ENCODE peak calls at places on chromosomes 13 and 19, in nine cellular contexts. One of them, this sample, is unnamed.

GRCh38 chr19:10295305-10295846 is 5.6 kb downstream of the ICAM5 start:
- DNase-seq in thoracic aorta: no peak
- DNase-seq in lung: peak
- DNase-seq in CD4-positive, alpha-beta T cell: peak
- DNase-seq in IMR-90: no peak
- DNase-seq in CD8-positive, alpha-beta T cell: peak
- DNase-seq in AG10803: no peak
- DNase-seq in fibroblast of lung: no peak
- DNase-seq in hepatocyte: no peak
- DNase-seq in this sample: no peak

GRCh38 chr19:33236696-33237390 is 11.2 kb upstream of the SLC7A10 start:
- DNase-seq in thoracic aorta: no peak
- DNase-seq in lung: no peak
- DNase-seq in CD4-positive, alpha-beta T cell: no peak
- DNase-seq in IMR-90: no peak
- DNase-seq in CD8-positive, alpha-beta T cell: no peak
- DNase-seq in AG10803: no peak
- DNase-seq in fibroblast of lung: no peak
- DNase-seq in hepatocyte: no peak
- DNase-seq in this sample: no peak

GRCh38 chr19:15154002-15154612 is 46.7 kb downstream of the NOTCH3 start:
- DNase-seq in thoracic aorta: no peak
- DNase-seq in lung: no peak
- DNase-seq in CD4-positive, alpha-beta T cell: no peak
- DNase-seq in IMR-90: peak
- DNase-seq in CD8-positive, alpha-beta T cell: peak
- DNase-seq in AG10803: peak
- DNase-seq in fibroblast of lung: peak
- DNase-seq in hepatocyte: peak
- DNase-seq in this sample: peak

GRCh38 chr13:62931901-62932883 is 1516.5 kb upstream of the PCDH20 start:
- DNase-seq in thoracic aorta: no peak
- DNase-seq in lung: no peak
- DNase-seq in CD4-positive, alpha-beta T cell: no peak
- DNase-seq in IMR-90: peak
- DNase-seq in CD8-positive, alpha-beta T cell: no peak
- DNase-seq in AG10803: peak
- DNase-seq in fibroblast of lung: peak
- DNase-seq in hepatocyte: no peak
- DNase-seq in this sample: no peak

GRCh38 chr19:53002479-53002878 is 11.2 kb upstream of the ERVV-1 start:
- DNase-seq in thoracic aorta: no peak
- DNase-seq in lung: no peak
- DNase-seq in CD4-positive, alpha-beta T cell: no peak
- DNase-seq in IMR-90: no peak
- DNase-seq in CD8-positive, alpha-beta T cell: no peak
- DNase-seq in AG10803: no peak
- DNase-seq in fibroblast of lung: no peak
- DNase-seq in hepatocyte: no peak
- DNase-seq in this sample: no peak

GRCh38 chr19:57779220-57779845 is 9.9 kb downstream of the ZNF586 start:
- DNase-seq in thoracic aorta: no peak
- DNase-seq in lung: no peak
- DNase-seq in CD4-positive, alpha-beta T cell: no peak
- DNase-seq in IMR-90: no peak
- DNase-seq in CD8-positive, alpha-beta T cell: no peak
- DNase-seq in AG10803: no peak
- DNase-seq in fibroblast of lung: peak
- DNase-seq in hepatocyte: no peak
- DNase-seq in this sample: no peak

GRCh38 chr13:72504026-72504925 is 223.2 kb downstream of the MZT1 start:
- DNase-seq in thoracic aorta: no peak
- DNase-seq in lung: no peak
- DNase-seq in CD4-positive, alpha-beta T cell: no peak
- DNase-seq in IMR-90: no peak
- DNase-seq in CD8-positive, alpha-beta T cell: no peak
- DNase-seq in AG10803: no peak
- DNase-seq in fibroblast of lung: peak
- DNase-seq in hepatocyte: no peak
- DNase-seq in this sample: no peak

GRCh38 chr19:3336680-3337523 is 29.5 kb upstream of the NFIC start:
- DNase-seq in thoracic aorta: peak
- DNase-seq in lung: peak
- DNase-seq in CD4-positive, alpha-beta T cell: no peak
- DNase-seq in IMR-90: peak
- DNase-seq in CD8-positive, alpha-beta T cell: no peak
- DNase-seq in AG10803: peak
- DNase-seq in fibroblast of lung: peak
- DNase-seq in hepatocyte: peak
- DNase-seq in this sample: no peak

GRCh38 chr13:40586886-40587285 is 79.6 kb downstream of the FOXO1 start:
- DNase-seq in thoracic aorta: no peak
- DNase-seq in lung: no peak
- DNase-seq in CD4-positive, alpha-beta T cell: no peak
- DNase-seq in IMR-90: no peak
- DNase-seq in CD8-positive, alpha-beta T cell: no peak
- DNase-seq in AG10803: peak
- DNase-seq in fibroblast of lung: peak
- DNase-seq in hepatocyte: no peak
- DNase-seq in this sample: no peak

GRCh38 chr19:4567584-4568071 is 8.1 kb upstream of the SEMA6B start:
- DNase-seq in thoracic aorta: no peak
- DNase-seq in lung: peak
- DNase-seq in CD4-positive, alpha-beta T cell: peak
- DNase-seq in IMR-90: peak
- DNase-seq in CD8-positive, alpha-beta T cell: peak
- DNase-seq in AG10803: peak
- DNase-seq in fibroblast of lung: peak
- DNase-seq in hepatocyte: peak
- DNase-seq in this sample: peak

GRCh38 chr19:1532003-1532402 is 8.1 kb downstream of the PLK5 start:
- DNase-seq in thoracic aorta: no peak
- DNase-seq in lung: no peak
- DNase-seq in CD4-positive, alpha-beta T cell: no peak
- DNase-seq in IMR-90: no peak
- DNase-seq in CD8-positive, alpha-beta T cell: no peak
- DNase-seq in AG10803: no peak
- DNase-seq in fibroblast of lung: no peak
- DNase-seq in hepatocyte: no peak
- DNase-seq in this sample: no peak

GRCh38 chr19:47406711-47407416 is 12.5 kb downstream of the MEIS3 start:
- DNase-seq in thoracic aorta: no peak
- DNase-seq in lung: no peak
- DNase-seq in CD4-positive, alpha-beta T cell: no peak
- DNase-seq in IMR-90: no peak
- DNase-seq in CD8-positive, alpha-beta T cell: no peak
- DNase-seq in AG10803: no peak
- DNase-seq in fibroblast of lung: no peak
- DNase-seq in hepatocyte: peak
- DNase-seq in this sample: no peak

GRCh38 chr13:94702181-94703041 is 9.9 kb downstream of the SOX21 start:
- DNase-seq in thoracic aorta: no peak
- DNase-seq in lung: no peak
- DNase-seq in CD4-positive, alpha-beta T cell: no peak
- DNase-seq in IMR-90: no peak
- DNase-seq in CD8-positive, alpha-beta T cell: no peak
- DNase-seq in AG10803: no peak
- DNase-seq in fibroblast of lung: no peak
- DNase-seq in hepatocyte: no peak
- DNase-seq in this sample: no peak

GRCh38 chr13:112962396-112962795 is 6.6 kb upstream of the MCF2L start:
- DNase-seq in thoracic aorta: no peak
- DNase-seq in lung: no peak
- DNase-seq in CD4-positive, alpha-beta T cell: no peak
- DNase-seq in IMR-90: no peak
- DNase-seq in CD8-positive, alpha-beta T cell: no peak
- DNase-seq in AG10803: no peak
- DNase-seq in fibroblast of lung: no peak
- DNase-seq in hepatocyte: no peak
- DNase-seq in this sample: no peak

GRCh38 chr13:103188688-103189326 is 122.6 kb upstream of the SLC10A2 start:
- DNase-seq in thoracic aorta: no peak
- DNase-seq in lung: no peak
- DNase-seq in CD4-positive, alpha-beta T cell: no peak
- DNase-seq in IMR-90: no peak
- DNase-seq in CD8-positive, alpha-beta T cell: no peak
- DNase-seq in AG10803: no peak
- DNase-seq in fibroblast of lung: peak
- DNase-seq in hepatocyte: peak
- DNase-seq in this sample: no peak

GRCh38 chr13:73059460-73060250 is 850 bp downstream of the KLF5 start:
- DNase-seq in thoracic aorta: no peak
- DNase-seq in lung: peak
- DNase-seq in CD4-positive, alpha-beta T cell: peak
- DNase-seq in IMR-90: peak
- DNase-seq in CD8-positive, alpha-beta T cell: peak
- DNase-seq in AG10803: peak
- DNase-seq in fibroblast of lung: no peak
- DNase-seq in hepatocyte: peak
- DNase-seq in this sample: peak

GRCh38 chr13:104841110-104841509 is 1694.4 kb downstream of the EFNB2 start:
- DNase-seq in thoracic aorta: no peak
- DNase-seq in lung: no peak
- DNase-seq in CD4-positive, alpha-beta T cell: no peak
- DNase-seq in IMR-90: no peak
- DNase-seq in CD8-positive, alpha-beta T cell: no peak
- DNase-seq in AG10803: no peak
- DNase-seq in fibroblast of lung: no peak
- DNase-seq in hepatocyte: no peak
- DNase-seq in this sample: no peak
- TF ChIP-seq CTCF in thoracic aorta: no peak
- TF ChIP-seq CTCF in lung: no peak
- TF ChIP-seq CTCF in CD4-positive, alpha-beta T cell: no peak
- TF ChIP-seq CTCF in IMR-90: no peak
- TF ChIP-seq CTCF in CD8-positive, alpha-beta T cell: no peak
- TF ChIP-seq CTCF in AG10803: no peak
- TF ChIP-seq CTCF in fibroblast of lung: no peak
- TF ChIP-seq CTCF in hepatocyte: no peak
- TF ChIP-seq CTCF in this sample: no peak

DNA sequence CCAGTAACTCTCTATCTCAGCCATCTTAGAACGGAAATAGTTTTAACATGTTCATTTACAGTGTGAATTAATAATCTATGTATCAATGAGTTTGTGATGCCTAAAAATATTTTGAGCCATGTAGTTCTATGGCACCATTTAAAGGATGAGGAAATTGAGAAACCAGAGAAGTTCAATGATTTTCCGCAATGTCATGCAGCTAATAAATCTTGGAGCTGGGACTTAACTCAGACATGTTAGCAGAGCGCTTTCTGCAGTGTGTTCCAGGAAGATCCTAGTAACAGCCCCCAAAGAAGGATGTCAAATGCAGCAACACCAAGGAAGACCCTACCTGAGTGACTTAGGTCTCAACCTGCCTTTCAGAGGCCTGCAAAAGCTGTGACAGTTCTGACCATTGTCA is 99.3 kb upstream of the RAP2A start:
- DNase-seq in thoracic aorta: no peak
- DNase-seq in lung: no peak
- DNase-seq in CD4-positive, alpha-beta T cell: no peak
- DNase-seq in IMR-90: no peak
- DNase-seq in CD8-positive, alpha-beta T cell: no peak
- DNase-seq in AG10803: no peak
- DNase-seq in fibroblast of lung: no peak
- DNase-seq in hepatocyte: no peak
- DNase-seq in this sample: no peak
- TF ChIP-seq CTCF in thoracic aorta: no peak
- TF ChIP-seq CTCF in lung: no peak
- TF ChIP-seq CTCF in CD4-positive, alpha-beta T cell: no peak
- TF ChIP-seq CTCF in IMR-90: no peak
- TF ChIP-seq CTCF in CD8-positive, alpha-beta T cell: no peak
- TF ChIP-seq CTCF in AG10803: no peak
- TF ChIP-seq CTCF in fibroblast of lung: no peak
- TF ChIP-seq CTCF in hepatocyte: no peak
- TF ChIP-seq CTCF in this sample: no peak

DNA sequence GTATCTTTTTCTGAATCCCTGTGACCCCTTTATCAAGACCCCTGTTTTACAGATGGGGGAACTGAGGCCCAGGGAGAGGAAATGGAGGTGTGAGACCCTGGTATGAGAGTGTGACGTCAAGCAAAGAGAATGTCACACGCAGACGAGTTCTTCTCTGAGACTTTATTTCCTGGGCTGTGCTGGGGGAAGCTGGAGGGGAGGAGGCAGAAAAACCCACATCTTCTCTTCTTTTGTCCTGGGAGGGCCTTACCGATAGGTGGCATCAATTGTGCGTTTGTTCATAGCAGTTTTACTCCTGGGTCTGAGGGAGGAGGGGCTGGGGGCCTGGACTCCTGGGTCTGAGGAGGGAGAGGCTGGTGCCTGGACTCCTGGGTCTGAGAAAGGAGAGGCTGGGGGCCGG is 4.9 kb upstream of the KLK15 start:
- DNase-seq in thoracic aorta: no peak
- DNase-seq in lung: no peak
- DNase-seq in CD4-positive, alpha-beta T cell: no peak
- DNase-seq in IMR-90: no peak
- DNase-seq in CD8-positive, alpha-beta T cell: no peak
- DNase-seq in AG10803: no peak
- DNase-seq in fibroblast of lung: no peak
- DNase-seq in hepatocyte: no peak
- DNase-seq in this sample: no peak
- TF ChIP-seq CTCF in thoracic aorta: no peak
- TF ChIP-seq CTCF in lung: no peak
- TF ChIP-seq CTCF in CD4-positive, alpha-beta T cell: no peak
- TF ChIP-seq CTCF in IMR-90: peak
- TF ChIP-seq CTCF in CD8-positive, alpha-beta T cell: no peak
- TF ChIP-seq CTCF in AG10803: no peak
- TF ChIP-seq CTCF in fibroblast of lung: no peak
- TF ChIP-seq CTCF in hepatocyte: peak
- TF ChIP-seq CTCF in this sample: no peak

GRCh38 chr19:38880076-38880881 is 2.2 kb upstream of the RINL start:
- DNase-seq in thoracic aorta: no peak
- DNase-seq in lung: no peak
- DNase-seq in CD4-positive, alpha-beta T cell: no peak
- DNase-seq in IMR-90: no peak
- DNase-seq in CD8-positive, alpha-beta T cell: no peak
- DNase-seq in AG10803: no peak
- DNase-seq in fibroblast of lung: no peak
- DNase-seq in hepatocyte: no peak
- DNase-seq in this sample: no peak

GRCh38 chr19:38878575-38879399 is 712 bp upstream of the RINL start:
- DNase-seq in thoracic aorta: no peak
- DNase-seq in lung: no peak
- DNase-seq in CD4-positive, alpha-beta T cell: no peak
- DNase-seq in IMR-90: no peak
- DNase-seq in CD8-positive, alpha-beta T cell: no peak
- DNase-seq in AG10803: no peak
- DNase-seq in fibroblast of lung: no peak
- DNase-seq in hepatocyte: no peak
- DNase-seq in this sample: no peak

GRCh38 chr19:38877781-38878574 is at the start of gene RINL:
- DNase-seq in thoracic aorta: no peak
- DNase-seq in lung: no peak
- DNase-seq in CD4-positive, alpha-beta T cell: peak
- DNase-seq in IMR-90: no peak
- DNase-seq in CD8-positive, alpha-beta T cell: peak
- DNase-seq in AG10803: no peak
- DNase-seq in fibroblast of lung: no peak
- DNase-seq in hepatocyte: peak
- DNase-seq in this sample: no peak

GRCh38 chr19:38879400-38879751 is 1.3 kb upstream of the RINL start:
- DNase-seq in thoracic aorta: no peak
- DNase-seq in lung: no peak
- DNase-seq in CD4-positive, alpha-beta T cell: no peak
- DNase-seq in IMR-90: no peak
- DNase-seq in CD8-positive, alpha-beta T cell: no peak
- DNase-seq in AG10803: no peak
- DNase-seq in fibroblast of lung: no peak
- DNase-seq in hepatocyte: peak
- DNase-seq in this sample: no peak

GRCh38 chr19:38875656-38876345 is 2.3 kb downstream of the RINL start:
- DNase-seq in thoracic aorta: no peak
- DNase-seq in lung: no peak
- DNase-seq in CD4-positive, alpha-beta T cell: no peak
- DNase-seq in IMR-90: no peak
- DNase-seq in CD8-positive, alpha-beta T cell: no peak
- DNase-seq in AG10803: no peak
- DNase-seq in fibroblast of lung: no peak
- DNase-seq in hepatocyte: no peak
- DNase-seq in this sample: no peak
- TF ChIP-seq CTCF in thoracic aorta: no peak
- TF ChIP-seq CTCF in lung: no peak
- TF ChIP-seq CTCF in CD4-positive, alpha-beta T cell: no peak
- TF ChIP-seq CTCF in IMR-90: no peak
- TF ChIP-seq CTCF in CD8-positive, alpha-beta T cell: no peak
- TF ChIP-seq CTCF in AG10803: no peak
- TF ChIP-seq CTCF in fibroblast of lung: no peak
- TF ChIP-seq CTCF in hepatocyte: no peak
- TF ChIP-seq CTCF in this sample: no peak

This sample was measured in HFFc6.